ENCODE peak calls at places on chromosomes 4 and X, in nine cellular contexts. One of them, this sample, is unnamed.

GRCh38 chr4:85842540-85842939 is 367.6 kb downstream of the ARHGAP24 start:
- DNase-seq in fibroblast of pulmonary artery: peak
- DNase-seq in left lung: no peak
- DNase-seq in astrocyte of the spinal cord: peak
- DNase-seq in thyroid gland: no peak
- DNase-seq in Calu3: no peak
- DNase-seq in tibial artery: peak
- DNase-seq in OCI-LY7: no peak
- DNase-seq in adrenal gland: peak
- DNase-seq in this sample: peak

GRCh38 chr4:159719531-159719930 is 616.7 kb downstream of the RAPGEF2 start:
- DNase-seq in fibroblast of pulmonary artery: no peak
- DNase-seq in left lung: no peak
- DNase-seq in astrocyte of the spinal cord: peak
- DNase-seq in thyroid gland: no peak
- DNase-seq in Calu3: no peak
- DNase-seq in tibial artery: no peak
- DNase-seq in OCI-LY7: no peak
- DNase-seq in adrenal gland: no peak
- DNase-seq in this sample: no peak

GRCh38 chr4:41095192-41095872 is 119.0 kb downstream of the APBB2 start:
- DNase-seq in fibroblast of pulmonary artery: no peak
- DNase-seq in left lung: no peak
- DNase-seq in astrocyte of the spinal cord: no peak
- DNase-seq in thyroid gland: no peak
- DNase-seq in Calu3: no peak
- DNase-seq in tibial artery: no peak
- DNase-seq in OCI-LY7: no peak
- DNase-seq in adrenal gland: no peak
- DNase-seq in this sample: no peak

GRCh38 chr4:130043796-130044195 is 947.8 kb downstream of the C4orf33 start:
- DNase-seq in fibroblast of pulmonary artery: no peak
- DNase-seq in left lung: no peak
- DNase-seq in astrocyte of the spinal cord: no peak
- DNase-seq in thyroid gland: no peak
- DNase-seq in Calu3: no peak
- DNase-seq in tibial artery: no peak
- DNase-seq in OCI-LY7: no peak
- DNase-seq in adrenal gland: no peak
- DNase-seq in this sample: no peak

GRCh38 chrX:103517246-103517645 is 2.0 kb downstream of the RAB40A start:
- DNase-seq in fibroblast of pulmonary artery: peak
- DNase-seq in left lung: no peak
- DNase-seq in astrocyte of the spinal cord: peak
- DNase-seq in thyroid gland: no peak
- DNase-seq in Calu3: no peak
- DNase-seq in tibial artery: no peak
- DNase-seq in OCI-LY7: no peak
- DNase-seq in adrenal gland: no peak
- DNase-seq in this sample: no peak

GRCh38 chr4:41887821-41888699 is 47.2 kb upstream of the TMEM33 start:
- DNase-seq in fibroblast of pulmonary artery: peak
- DNase-seq in left lung: no peak
- DNase-seq in astrocyte of the spinal cord: peak
- DNase-seq in thyroid gland: peak
- DNase-seq in Calu3: peak
- DNase-seq in tibial artery: no peak
- DNase-seq in OCI-LY7: peak
- DNase-seq in adrenal gland: peak
- DNase-seq in this sample: peak

GRCh38 chrX:108735087-108735679 is 1.2 kb downstream of the IRS4 start:
- DNase-seq in fibroblast of pulmonary artery: no peak
- DNase-seq in left lung: peak
- DNase-seq in astrocyte of the spinal cord: no peak
- DNase-seq in thyroid gland: peak
- DNase-seq in Calu3: no peak
- DNase-seq in tibial artery: no peak
- DNase-seq in OCI-LY7: no peak
- DNase-seq in adrenal gland: no peak
- DNase-seq in this sample: no peak

GRCh38 chr4:73080789-73081188 is 11.3 kb upstream of the COX18 start:
- DNase-seq in fibroblast of pulmonary artery: peak
- DNase-seq in left lung: no peak
- DNase-seq in astrocyte of the spinal cord: no peak
- DNase-seq in thyroid gland: no peak
- DNase-seq in Calu3: no peak
- DNase-seq in tibial artery: no peak
- DNase-seq in OCI-LY7: no peak
- DNase-seq in adrenal gland: no peak
- DNase-seq in this sample: no peak

GRCh38 chrX:1534321-1535168 is 2.4 kb downstream of the P2RY8 start:
- DNase-seq in fibroblast of pulmonary artery: no peak
- DNase-seq in left lung: no peak
- DNase-seq in astrocyte of the spinal cord: no peak
- DNase-seq in thyroid gland: no peak
- DNase-seq in Calu3: no peak
- DNase-seq in tibial artery: no peak
- DNase-seq in OCI-LY7: peak
- DNase-seq in adrenal gland: no peak
- DNase-seq in this sample: peak

GRCh38 chrX:72540318-72540717 is 32.3 kb downstream of the HDAC8 start:
- DNase-seq in fibroblast of pulmonary artery: peak
- DNase-seq in left lung: no peak
- DNase-seq in astrocyte of the spinal cord: peak
- DNase-seq in thyroid gland: no peak
- DNase-seq in Calu3: no peak
- DNase-seq in tibial artery: no peak
- DNase-seq in OCI-LY7: peak
- DNase-seq in adrenal gland: no peak
- DNase-seq in this sample: no peak

GRCh38 chr4:4575284-4576211 is 33.7 kb upstream of the STX18 start:
- DNase-seq in fibroblast of pulmonary artery: peak
- DNase-seq in left lung: peak
- DNase-seq in astrocyte of the spinal cord: peak
- DNase-seq in thyroid gland: peak
- DNase-seq in Calu3: peak
- DNase-seq in tibial artery: peak
- DNase-seq in OCI-LY7: no peak
- DNase-seq in adrenal gland: peak
- DNase-seq in this sample: peak

GRCh38 chrX:46637937-46638336 is 64.4 kb downstream of the CHST7 start:
- DNase-seq in fibroblast of pulmonary artery: no peak
- DNase-seq in left lung: no peak
- DNase-seq in astrocyte of the spinal cord: no peak
- DNase-seq in thyroid gland: no peak
- DNase-seq in Calu3: no peak
- DNase-seq in tibial artery: no peak
- DNase-seq in OCI-LY7: no peak
- DNase-seq in adrenal gland: no peak
- DNase-seq in this sample: peak

GRCh38 chr4:182085051-182085480 is 158.1 kb upstream of the TENM3 start:
- DNase-seq in fibroblast of pulmonary artery: peak
- DNase-seq in left lung: no peak
- DNase-seq in astrocyte of the spinal cord: peak
- DNase-seq in thyroid gland: no peak
- DNase-seq in Calu3: no peak
- DNase-seq in tibial artery: no peak
- DNase-seq in OCI-LY7: no peak
- DNase-seq in adrenal gland: no peak
- DNase-seq in this sample: no peak

GRCh38 chr4:184653650-184654049 is 4.1 kb downstream of the PRIMPOL start:
- DNase-seq in fibroblast of pulmonary artery: peak
- DNase-seq in left lung: no peak
- DNase-seq in astrocyte of the spinal cord: peak
- DNase-seq in thyroid gland: no peak
- DNase-seq in Calu3: no peak
- DNase-seq in tibial artery: no peak
- DNase-seq in OCI-LY7: no peak
- DNase-seq in adrenal gland: no peak
- DNase-seq in this sample: no peak

GRCh38 chr4:177064724-177065394 is 244.8 kb upstream of the NEIL3 start:
- DNase-seq in fibroblast of pulmonary artery: no peak
- DNase-seq in left lung: no peak
- DNase-seq in astrocyte of the spinal cord: no peak
- DNase-seq in thyroid gland: no peak
- DNase-seq in Calu3: no peak
- DNase-seq in tibial artery: no peak
- DNase-seq in OCI-LY7: no peak
- DNase-seq in adrenal gland: no peak
- DNase-seq in this sample: no peak
- TF ChIP-seq CTCF in fibroblast of pulmonary artery: no peak
- TF ChIP-seq CTCF in left lung: no peak
- TF ChIP-seq CTCF in astrocyte of the spinal cord: no peak
- TF ChIP-seq CTCF in thyroid gland: no peak
- TF ChIP-seq CTCF in Calu3: no peak
- TF ChIP-seq CTCF in tibial artery: no peak
- TF ChIP-seq CTCF in OCI-LY7: no peak
- TF ChIP-seq CTCF in adrenal gland: no peak
- TF ChIP-seq CTCF in this sample: no peak

DNA sequence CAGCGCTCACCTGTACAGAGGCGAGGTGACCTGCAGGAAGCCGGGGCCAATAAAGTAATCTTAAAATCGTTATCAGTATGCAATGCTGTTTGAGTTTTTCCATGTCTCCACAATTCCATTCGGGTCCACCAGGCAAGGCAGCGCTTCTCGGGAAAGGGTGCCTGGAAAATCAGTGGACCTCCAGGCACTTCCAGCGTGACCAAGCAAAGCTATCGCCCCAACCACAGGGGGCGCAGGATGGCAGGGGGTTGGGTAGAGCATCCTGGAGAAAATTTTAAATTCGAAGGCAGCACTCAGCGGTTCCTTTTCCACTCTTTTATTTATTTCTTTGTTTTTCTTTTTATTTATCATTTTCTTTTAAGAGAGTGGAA is 5.4 kb upstream of the SOX3 start:
- DNase-seq in fibroblast of pulmonary artery: no peak
- DNase-seq in left lung: no peak
- DNase-seq in astrocyte of the spinal cord: no peak
- DNase-seq in thyroid gland: no peak
- DNase-seq in Calu3: no peak
- DNase-seq in tibial artery: no peak
- DNase-seq in OCI-LY7: no peak
- DNase-seq in adrenal gland: no peak
- DNase-seq in this sample: no peak
- TF ChIP-seq CTCF in fibroblast of pulmonary artery: no peak
- TF ChIP-seq CTCF in left lung: no peak
- TF ChIP-seq CTCF in astrocyte of the spinal cord: no peak
- TF ChIP-seq CTCF in thyroid gland: no peak
- TF ChIP-seq CTCF in Calu3: no peak
- TF ChIP-seq CTCF in tibial artery: no peak
- TF ChIP-seq CTCF in OCI-LY7: no peak
- TF ChIP-seq CTCF in adrenal gland: no peak
- TF ChIP-seq CTCF in this sample: no peak

GRCh38 chr4:113617195-113617594 is 144.3 kb downstream of the CAMK2D start:
- DNase-seq in fibroblast of pulmonary artery: no peak
- DNase-seq in left lung: no peak
- DNase-seq in astrocyte of the spinal cord: no peak
- DNase-seq in thyroid gland: no peak
- DNase-seq in Calu3: no peak
- DNase-seq in tibial artery: no peak
- DNase-seq in OCI-LY7: no peak
- DNase-seq in adrenal gland: no peak
- DNase-seq in this sample: no peak

GRCh38 chr4:113614414-113614813 is 147.1 kb downstream of the CAMK2D start:
- DNase-seq in fibroblast of pulmonary artery: no peak
- DNase-seq in left lung: no peak
- DNase-seq in astrocyte of the spinal cord: no peak
- DNase-seq in thyroid gland: no peak
- DNase-seq in Calu3: no peak
- DNase-seq in tibial artery: no peak
- DNase-seq in OCI-LY7: no peak
- DNase-seq in adrenal gland: no peak
- DNase-seq in this sample: no peak

GRCh38 chr4:113613503-113613902 is 148.0 kb downstream of the CAMK2D start:
- DNase-seq in fibroblast of pulmonary artery: no peak
- DNase-seq in left lung: no peak
- DNase-seq in astrocyte of the spinal cord: no peak
- DNase-seq in thyroid gland: no peak
- DNase-seq in Calu3: no peak
- DNase-seq in tibial artery: no peak
- DNase-seq in OCI-LY7: no peak
- DNase-seq in adrenal gland: no peak
- DNase-seq in this sample: no peak

GRCh38 chr4:113618205-113618604 is 143.3 kb downstream of the CAMK2D start:
- DNase-seq in fibroblast of pulmonary artery: no peak
- DNase-seq in left lung: no peak
- DNase-seq in astrocyte of the spinal cord: peak
- DNase-seq in thyroid gland: no peak
- DNase-seq in Calu3: no peak
- DNase-seq in tibial artery: no peak
- DNase-seq in OCI-LY7: peak
- DNase-seq in adrenal gland: no peak
- DNase-seq in this sample: no peak

GRCh38 chr4:113616443-113616842 is 145.1 kb downstream of the CAMK2D start:
- DNase-seq in fibroblast of pulmonary artery: no peak
- DNase-seq in left lung: no peak
- DNase-seq in astrocyte of the spinal cord: no peak
- DNase-seq in thyroid gland: no peak
- DNase-seq in Calu3: no peak
- DNase-seq in tibial artery: no peak
- DNase-seq in OCI-LY7: no peak
- DNase-seq in adrenal gland: no peak
- DNase-seq in this sample: no peak
- TF ChIP-seq CTCF in fibroblast of pulmonary artery: no peak
- TF ChIP-seq CTCF in left lung: no peak
- TF ChIP-seq CTCF in astrocyte of the spinal cord: no peak
- TF ChIP-seq CTCF in thyroid gland: no peak
- TF ChIP-seq CTCF in Calu3: no peak
- TF ChIP-seq CTCF in tibial artery: no peak
- TF ChIP-seq CTCF in OCI-LY7: no peak
- TF ChIP-seq CTCF in adrenal gland: no peak
- TF ChIP-seq CTCF in this sample: no peak

DNA sequence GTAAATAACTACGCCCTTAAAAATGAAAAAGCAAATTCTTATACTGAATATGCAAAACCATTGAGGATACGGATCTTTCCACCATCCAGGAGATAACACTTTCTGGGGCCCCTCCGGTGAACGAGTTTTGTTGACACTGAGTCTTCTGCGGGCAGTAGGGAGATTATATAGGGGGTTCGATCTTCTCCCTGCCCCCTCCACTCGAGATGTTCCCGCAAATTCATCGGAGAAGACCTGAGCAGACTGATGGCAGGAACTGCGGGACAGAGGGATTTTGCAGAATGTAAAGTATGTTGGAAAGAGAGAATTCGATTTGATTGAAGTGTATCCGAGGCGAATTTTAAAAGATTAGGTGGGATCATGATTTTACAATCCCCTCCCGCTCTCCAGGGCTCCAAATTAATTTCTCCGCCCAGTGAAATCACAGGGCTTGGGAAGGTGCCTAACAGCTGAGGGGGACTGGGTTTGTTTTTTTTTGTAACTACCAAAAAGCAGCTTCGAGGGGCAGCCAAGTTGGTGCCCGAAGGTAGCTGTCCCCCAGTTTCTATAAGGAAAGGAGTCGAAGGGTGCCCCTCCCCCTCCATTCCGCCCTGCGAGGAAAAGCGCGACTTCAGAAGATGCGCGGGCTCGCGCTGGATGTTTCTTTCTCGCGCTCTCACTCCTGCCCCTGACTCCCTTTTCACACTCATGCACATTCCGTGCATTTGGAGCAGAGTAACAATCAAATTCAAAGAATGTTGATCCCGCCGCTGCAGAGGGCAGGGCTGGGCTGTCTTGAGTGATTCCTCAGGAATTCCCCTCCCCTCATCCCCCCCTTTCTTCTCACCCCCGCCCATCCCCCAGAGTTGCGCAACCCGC is 1.2 kb downstream of the TMEM255A start:
- DNase-seq in fibroblast of pulmonary artery: no peak
- DNase-seq in left lung: no peak
- DNase-seq in astrocyte of the spinal cord: no peak
- DNase-seq in thyroid gland: peak
- DNase-seq in Calu3: peak
- DNase-seq in tibial artery: no peak
- DNase-seq in OCI-LY7: no peak
- DNase-seq in adrenal gland: no peak
- DNase-seq in this sample: peak
- TF ChIP-seq CTCF in fibroblast of pulmonary artery: no peak
- TF ChIP-seq CTCF in left lung: no peak
- TF ChIP-seq CTCF in astrocyte of the spinal cord: no peak
- TF ChIP-seq CTCF in thyroid gland: no peak
- TF ChIP-seq CTCF in Calu3: no peak
- TF ChIP-seq CTCF in tibial artery: no peak
- TF ChIP-seq CTCF in OCI-LY7: peak
- TF ChIP-seq CTCF in adrenal gland: no peak
- TF ChIP-seq CTCF in this sample: no peak

This sample was measured in activated CD8-positive, alpha-beta T cell treated with anti-CD3 and anti-CD28 coated beads for 36 hours.